ENCODE peak calls at places on chromosomes 1 and 21, in four cellular contexts. One of them, this sample, is unnamed.

GRCh38 chr1:6619045-6619444 is 5.5 kb downstream of the PHF13 start:
- DNase-seq in IMR-90: no peak
- DNase-seq in H1: no peak
- DNase-seq in mesendoderm: no peak
- DNase-seq in this sample: no peak

GRCh38 chr1:117895482-117896114 is 33.8 kb downstream of the GDAP2 start:
- DNase-seq in IMR-90: peak; percentile 92
- DNase-seq in mesendoderm: peak; percentile 64
- DNase-seq in H1: peak; percentile 64
- DNase-seq in this sample: peak; percentile 28

GRCh38 chr1:154115180-154115579 is 39.7 kb downstream of the NUP210L start:
- DNase-seq in IMR-90: no peak
- DNase-seq in H1: no peak
- DNase-seq in mesendoderm: peak; percentile 8
- DNase-seq in this sample: no peak

GRCh38 chr1:165364432-165365133 is 8.1 kb upstream of the LMX1A start:
- DNase-seq in mesendoderm: no peak
- DNase-seq in H1: no peak
- DNase-seq in IMR-90: no peak
- DNase-seq in this sample: no peak

GRCh38 chr1:76269175-76269574 is 194.6 kb downstream of the ST6GALNAC3 start:
- DNase-seq in IMR-90: peak; percentile 49
- DNase-seq in mesendoderm: no peak
- DNase-seq in H1: no peak
- DNase-seq in this sample: no peak

GRCh38 chr1:168180148-168180524 is 1.4 kb downstream of the TIPRL start:
- DNase-seq in H1: no peak
- DNase-seq in mesendoderm: no peak
- DNase-seq in IMR-90: no peak
- DNase-seq in this sample: no peak

GRCh38 chr1:228463559-228464455 is 23.4 kb upstream of the RNF187 start:
- DNase-seq in IMR-90: peak; percentile 4
- DNase-seq in mesendoderm: peak; percentile 75
- DNase-seq in H1: peak; percentile 82
- DNase-seq in this sample: peak; percentile 80

GRCh38 chr1:206036661-206037455 is 13.2 kb upstream of the CTSE start:
- DNase-seq in IMR-90: no peak
- DNase-seq in H1: peak; percentile 11
- DNase-seq in mesendoderm: no peak
- DNase-seq in this sample: no peak

GRCh38 chr21:36959020-36959835 is 7.2 kb downstream of the HLCS start:
- DNase-seq in mesendoderm: peak; percentile 55
- DNase-seq in H1: peak; percentile 59
- DNase-seq in IMR-90: no peak
- DNase-seq in this sample: peak; percentile 89

GRCh38 chr1:91701494-91701869 is 184.5 kb downstream of the TGFBR3 start:
- DNase-seq in mesendoderm: no peak
- DNase-seq in IMR-90: no peak
- DNase-seq in H1: no peak
- DNase-seq in this sample: no peak

GRCh38 chr1:208433086-208433485 is 188.9 kb upstream of the PLXNA2 start:
- DNase-seq in IMR-90: no peak
- DNase-seq in mesendoderm: peak; percentile 41
- DNase-seq in H1: no peak
- DNase-seq in this sample: no peak

GRCh38 chr1:86461482-86461881 is 7.2 kb upstream of the CLCA1 start:
- DNase-seq in mesendoderm: no peak
- DNase-seq in H1: no peak
- DNase-seq in IMR-90: no peak
- DNase-seq in this sample: no peak

GRCh38 chr1:234313171-234313570 is 60.1 kb upstream of the COA6 start:
- DNase-seq in H1: no peak
- DNase-seq in IMR-90: no peak
- DNase-seq in mesendoderm: no peak
- DNase-seq in this sample: no peak

GRCh38 chr1:203210988-203211387 is 18.5 kb downstream of the CHIT1 start:
- DNase-seq in mesendoderm: no peak
- DNase-seq in H1: no peak
- DNase-seq in IMR-90: no peak
- DNase-seq in this sample: no peak

GRCh38 chr1:233639611-233640010 is 25.7 kb downstream of the KCNK1 start:
- DNase-seq in H1: no peak
- DNase-seq in mesendoderm: no peak
- DNase-seq in IMR-90: peak; percentile 9
- DNase-seq in this sample: no peak

DNA sequence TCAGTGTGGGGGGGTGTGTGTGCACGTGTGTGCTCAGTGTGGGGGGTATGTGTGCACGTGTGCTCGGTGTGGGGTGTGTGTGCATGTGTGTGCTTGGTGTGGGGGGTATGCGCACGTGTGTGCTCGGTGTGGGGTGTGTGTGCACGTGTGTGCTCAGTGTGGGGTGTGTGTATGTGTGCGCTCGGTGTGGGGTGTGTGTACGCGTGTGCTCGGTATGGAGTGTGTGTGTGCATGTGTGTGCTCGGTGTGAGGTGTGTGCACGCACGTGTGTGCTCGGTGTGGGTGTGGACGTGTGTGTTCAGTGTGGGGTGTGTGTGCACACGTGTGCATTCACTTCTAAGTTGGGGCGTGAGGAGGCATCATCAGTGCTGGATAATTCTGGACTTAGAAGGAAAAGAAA is 77.9 kb downstream of the PRDM16 start:
- DNase-seq in mesendoderm: no peak
- DNase-seq in IMR-90: no peak
- DNase-seq in H1: no peak
- DNase-seq in this sample: no peak
- H3K23ac ChIP-seq in mesendoderm: no peak overlapping the region
- H3K23ac ChIP-seq in IMR-90: no peak overlapping the region
- H3K23ac ChIP-seq in H1: no peak overlapping the region
- H3K23ac ChIP-seq in this sample: no peak overlapping the region

GRCh38 chr21:39750670-39751069 is 5.7 kb downstream of the IGSF5 start:
- DNase-seq in IMR-90: no peak
- DNase-seq in H1: no peak
- DNase-seq in mesendoderm: no peak
- DNase-seq in this sample: no peak

GRCh38 chr21:39754811-39755210 is 9.8 kb downstream of the IGSF5 start:
- DNase-seq in IMR-90: no peak
- DNase-seq in mesendoderm: no peak
- DNase-seq in H1: no peak
- DNase-seq in this sample: no peak

GRCh38 chr21:39756285-39756684 is 11.3 kb downstream of the IGSF5 start:
- DNase-seq in H1: no peak
- DNase-seq in mesendoderm: no peak
- DNase-seq in IMR-90: no peak
- DNase-seq in this sample: no peak
- H4K5ac ChIP-seq in H1: no peak overlapping the region
- H4K5ac ChIP-seq in mesendoderm: no peak overlapping the region
- H4K5ac ChIP-seq in IMR-90: no peak overlapping the region
- H4K5ac ChIP-seq in this sample: no peak overlapping the region

GRCh38 chr1:230851291-230851691 is 17.0 kb downstream of the C1orf198 start:
- DNase-seq in IMR-90: peak; percentile 55
- DNase-seq in H1: no peak
- DNase-seq in mesendoderm: peak; percentile 98
- DNase-seq in this sample: peak; percentile 66

GRCh38 chr1:230852959-230853358 is 15.4 kb downstream of the C1orf198 start:
- DNase-seq in H1: no peak
- DNase-seq in mesendoderm: no peak
- DNase-seq in IMR-90: no peak
- DNase-seq in this sample: no peak

GRCh38 chr1:230849451-230850194 is 18.7 kb downstream of the C1orf198 start:
- DNase-seq in IMR-90: peak; percentile 95
- DNase-seq in mesendoderm: no peak
- DNase-seq in H1: no peak
- DNase-seq in this sample: no peak

GRCh38 chr1:230848235-230848634 is 20.1 kb downstream of the C1orf198 start:
- DNase-seq in H1: no peak
- DNase-seq in mesendoderm: no peak
- DNase-seq in IMR-90: no peak
- DNase-seq in this sample: no peak

GRCh38 chr1:230850547-230850946 is 17.8 kb downstream of the C1orf198 start:
- DNase-seq in mesendoderm: no peak
- DNase-seq in IMR-90: no peak
- DNase-seq in H1: no peak
- DNase-seq in this sample: no peak
- H3K23ac ChIP-seq in mesendoderm: peak overlapping the region; percentile 1
- H3K23ac ChIP-seq in IMR-90: peak overlapping the region; percentile 70
- H3K23ac ChIP-seq in H1: no peak overlapping the region
- H3K23ac ChIP-seq in this sample: no peak overlapping the region

GRCh38 chr1:159584536-159584935 is 3.1 kb upstream of the APCS start:
- DNase-seq in H1: no peak
- DNase-seq in mesendoderm: no peak
- DNase-seq in IMR-90: no peak
- DNase-seq in this sample: no peak

GRCh38 chr1:159591981-159592380 is 4.4 kb downstream of the APCS start:
- DNase-seq in H1: no peak
- DNase-seq in mesendoderm: no peak
- DNase-seq in IMR-90: peak; percentile 3
- DNase-seq in this sample: no peak

DNA sequence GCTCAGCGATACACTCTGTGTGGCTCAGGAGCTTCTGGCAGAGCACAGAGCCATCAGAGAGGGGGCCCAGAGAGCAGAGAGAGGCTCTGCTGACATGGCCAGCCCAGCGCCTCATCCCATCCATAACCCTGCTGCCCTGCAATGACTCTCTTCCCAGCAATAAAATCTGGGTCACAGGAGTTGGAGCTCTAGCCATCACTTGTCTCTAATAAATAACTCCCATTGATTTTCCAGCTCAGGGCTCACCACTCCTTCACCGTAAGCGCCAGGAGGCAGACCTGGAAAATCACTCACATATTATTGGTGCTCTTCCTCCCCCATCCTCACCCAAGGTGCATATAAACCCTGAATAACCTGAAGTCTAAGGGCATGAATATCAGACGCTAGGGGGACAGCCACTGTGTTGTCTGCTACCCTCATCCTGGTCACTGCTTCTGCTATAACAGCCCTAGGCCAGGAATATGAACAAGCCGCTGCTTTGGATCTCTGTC is at the start of gene APCS:
- DNase-seq in mesendoderm: peak; percentile 3
- DNase-seq in IMR-90: no peak
- DNase-seq in H1: no peak
- DNase-seq in this sample: no peak
- H4K5ac ChIP-seq in mesendoderm: no peak within 1 kb of the TSS
- H4K5ac ChIP-seq in IMR-90: no peak within 1 kb of the TSS
- H4K5ac ChIP-seq in H1: no peak within 1 kb of the TSS
- H4K5ac ChIP-seq in this sample: no peak within 1 kb of the TSS

GRCh38 chr1:43664369-43664768 is 14.4 kb downstream of the KDM4A start:
- DNase-seq in mesendoderm: no peak
- DNase-seq in H1: no peak
- DNase-seq in IMR-90: no peak
- DNase-seq in this sample: no peak

GRCh38 chr1:43655953-43656352 is 6.0 kb downstream of the KDM4A start:
- DNase-seq in H1: no peak
- DNase-seq in mesendoderm: no peak
- DNase-seq in IMR-90: no peak
- DNase-seq in this sample: no peak

GRCh38 chr1:43659785-43660184 is 9.8 kb downstream of the KDM4A start:
- DNase-seq in IMR-90: no peak
- DNase-seq in H1: peak; percentile 57
- DNase-seq in mesendoderm: no peak
- DNase-seq in this sample: peak; percentile 52

GRCh38 chr1:43660355-43660754 is 10.4 kb downstream of the KDM4A start:
- DNase-seq in IMR-90: no peak
- DNase-seq in H1: peak; percentile 54
- DNase-seq in mesendoderm: no peak
- DNase-seq in this sample: peak; percentile 77

GRCh38 chr1:43659384-43659783 is 9.4 kb downstream of the KDM4A start:
- DNase-seq in H1: no peak
- DNase-seq in IMR-90: no peak
- DNase-seq in mesendoderm: no peak
- DNase-seq in this sample: no peak
- H3K23ac ChIP-seq in H1: no peak overlapping the region
- H3K23ac ChIP-seq in IMR-90: no peak overlapping the region
- H3K23ac ChIP-seq in mesendoderm: no peak overlapping the region
- H3K23ac ChIP-seq in this sample: no peak overlapping the region

GRCh38 chr1:149899460-149900284 is at the start of gene BOLA1:
- DNase-seq in H1: peak; percentile 92
- DNase-seq in IMR-90: peak; percentile 88
- DNase-seq in mesendoderm: peak; percentile 98
- DNase-seq in this sample: peak; percentile 96
- H4K5ac ChIP-seq in H1: peak within 1 kb of the TSS; percentile 20
- H4K5ac ChIP-seq in IMR-90: peak within 1 kb of the TSS; percentile 71
- H4K5ac ChIP-seq in mesendoderm: no peak within 1 kb of the TSS
- H4K5ac ChIP-seq in this sample: peak within 1 kb of the TSS; percentile 53

GRCh38 chr1:37722181-37723071 is 30.1 kb downstream of the CDCA8 start:
- DNase-seq in IMR-90: no peak
- DNase-seq in mesendoderm: no peak
- DNase-seq in H1: no peak
- DNase-seq in this sample: no peak
- H3K23ac ChIP-seq in IMR-90: no peak overlapping the region
- H3K23ac ChIP-seq in mesendoderm: no peak overlapping the region
- H3K23ac ChIP-seq in H1: no peak overlapping the region
- H3K23ac ChIP-seq in this sample: no peak overlapping the region

GRCh38 chr1:111704240-111704639 is 35.0 kb downstream of the INKA2 start:
- DNase-seq in H1: no peak
- DNase-seq in mesendoderm: no peak
- DNase-seq in IMR-90: no peak
- DNase-seq in this sample: no peak
- H4K5ac ChIP-seq in H1: no peak overlapping the region
- H4K5ac ChIP-seq in mesendoderm: no peak overlapping the region
- H4K5ac ChIP-seq in IMR-90: no peak overlapping the region
- H4K5ac ChIP-seq in this sample: no peak overlapping the region

GRCh38 chr1:11462224-11462923 is 16.6 kb upstream of the DISP3 start:
- DNase-seq in IMR-90: no peak
- DNase-seq in mesendoderm: no peak
- DNase-seq in H1: no peak
- DNase-seq in this sample: no peak

GRCh38 chr1:11455925-11456580 is 22.9 kb upstream of the DISP3 start:
- DNase-seq in mesendoderm: no peak
- DNase-seq in IMR-90: no peak
- DNase-seq in H1: no peak
- DNase-seq in this sample: no peak

GRCh38 chr1:11461738-11462137 is 17.2 kb upstream of the DISP3 start:
- DNase-seq in IMR-90: no peak
- DNase-seq in mesendoderm: no peak
- DNase-seq in H1: no peak
- DNase-seq in this sample: no peak

GRCh38 chr1:11456970-11457369 is 22.0 kb upstream of the DISP3 start:
- DNase-seq in H1: no peak
- DNase-seq in mesendoderm: no peak
- DNase-seq in IMR-90: no peak
- DNase-seq in this sample: no peak

DNA sequence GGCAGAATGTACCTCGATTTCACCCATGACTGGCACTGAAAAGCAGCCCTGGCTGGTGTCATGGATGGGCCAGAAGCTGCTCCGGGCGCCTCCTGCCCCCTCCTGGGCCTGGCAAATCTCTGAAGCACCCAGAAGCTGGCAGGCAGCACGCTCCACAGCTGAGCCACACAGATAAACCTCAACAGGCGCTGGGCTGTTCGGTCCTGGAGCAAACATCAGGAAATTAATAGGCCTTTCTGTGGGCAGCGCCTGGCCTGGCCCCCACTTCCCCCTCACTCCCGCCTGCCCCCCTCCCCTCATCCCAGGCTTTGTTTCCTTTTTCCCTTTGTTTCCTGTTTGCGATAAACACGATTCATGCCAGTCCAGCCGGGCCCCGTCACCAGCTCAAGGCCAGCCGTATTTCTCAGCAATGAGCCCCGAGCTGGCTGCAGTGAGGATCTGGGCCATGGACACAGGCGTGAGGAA is 20.1 kb upstream of the DISP3 start:
- DNase-seq in IMR-90: no peak
- DNase-seq in mesendoderm: no peak
- DNase-seq in H1: no peak
- DNase-seq in this sample: no peak
- H3K23ac ChIP-seq in IMR-90: no peak overlapping the region
- H3K23ac ChIP-seq in mesendoderm: no peak overlapping the region
- H3K23ac ChIP-seq in H1: no peak overlapping the region
- H3K23ac ChIP-seq in this sample: no peak overlapping the region

This sample was measured in H9.